ENCODE peak calls at places on chromosomes 12 and 14, in seven cellular contexts. C is adrenal gland, H is Peyer's patch, S is endothelial cell of umbilical vein, V is endodermal cell, P is colonic mucosa, K is H1. L is an unnamed sample. For H3K27me3 and H3K4me1, the result is how much of the 10 kb centered on the place peaks cover.

GRCh38 chr14:49287004-49287403 is 299.2 kb downstream of the RPS29 start:
- DNase-seq in C (no peak), H (no peak), S (no peak), V (no peak), P (no peak), K (no peak), L (no peak)

GRCh38 chr12:131529196-131530040 is 181.5 kb upstream of the SFSWAP start:
- DNase-seq in C (no peak), H (no peak), S (no peak), V (no peak), P (no peak), K (no peak), L (no peak)

GRCh38 chr14:65267856-65268255 is 144.7 kb upstream of the FUT8 start:
- DNase-seq in C (no peak), H (no peak), S (peak), V (no peak), P (no peak), K (no peak), L (no peak)

GRCh38 chr14:64702493-64703392 is 1.5 kb upstream of the PLEKHG3 start:
- DNase-seq in C (no peak), H (no peak), S (no peak), V (peak), P (peak), K (no peak), L (peak)

GRCh38 chr14:105493921-105494605 is 3.0 kb downstream of the TEDC1 start:
- DNase-seq in C (no peak), H (no peak), S (no peak), V (peak), P (no peak), K (no peak), L (no peak)

GRCh38 chr12:124525455-124525854 is 42.0 kb downstream of the NCOR2 start:
- DNase-seq in C (no peak), H (no peak), S (no peak), V (no peak), P (no peak), K (no peak), L (no peak)

GRCh38 chr12:102406033-102406584 is 74.3 kb downstream of the IGF1 start:
- DNase-seq in C (peak), H (no peak), S (peak), V (peak), P (peak), K (no peak), L (no peak)

GRCh38 chr14:21734457-21735074 is 60.9 kb upstream of the OR4E1 start:
- DNase-seq in C (no peak), H (no peak), S (peak), V (no peak), P (peak), K (no peak), L (no peak)

GRCh38 chr12:75784591-75784990 is 247.0 kb downstream of the PHLDA1 start:
- DNase-seq in C (peak), H (no peak), S (peak), V (no peak), P (peak), K (no peak), L (peak)

GRCh38 chr12:45794422-45794821 is 64.9 kb downstream of the ARID2 start:
- DNase-seq in C (no peak), H (no peak), S (no peak), V (peak), P (no peak), K (no peak), L (no peak)

GRCh38 chr12:108247130-108247529 is 92.0 kb downstream of the CMKLR1 start:
- DNase-seq in C (no peak), H (no peak), S (no peak), V (no peak), P (no peak), K (no peak), L (no peak)

GRCh38 chr12:108253540-108253939 is 85.6 kb downstream of the CMKLR1 start:
- DNase-seq in C (no peak), H (no peak), S (no peak), V (peak), P (no peak), K (no peak), L (no peak)

GRCh38 chr12:108248011-108248410 is 91.1 kb downstream of the CMKLR1 start:
- DNase-seq in C (no peak), H (no peak), S (no peak), V (no peak), P (no peak), K (no peak), L (no peak)
- H3K27me3 ChIP-seq in C (under half), H (under half), S (under half), V (under half), P (under half), K (under half), L (under half)

GRCh38 chr12:62543324-62543723 is 76.7 kb downstream of the MON2 start:
- DNase-seq in C (no peak), H (no peak), S (no peak), V (no peak), P (no peak), K (no peak), L (no peak)

GRCh38 chr12:62540354-62540753 is 73.7 kb downstream of the MON2 start:
- DNase-seq in C (no peak), H (no peak), S (no peak), V (no peak), P (no peak), K (no peak), L (no peak)

GRCh38 chr12:62542814-62543213 is 76.2 kb downstream of the MON2 start:
- DNase-seq in C (no peak), H (no peak), S (no peak), V (no peak), P (no peak), K (no peak), L (no peak)

DNA sequence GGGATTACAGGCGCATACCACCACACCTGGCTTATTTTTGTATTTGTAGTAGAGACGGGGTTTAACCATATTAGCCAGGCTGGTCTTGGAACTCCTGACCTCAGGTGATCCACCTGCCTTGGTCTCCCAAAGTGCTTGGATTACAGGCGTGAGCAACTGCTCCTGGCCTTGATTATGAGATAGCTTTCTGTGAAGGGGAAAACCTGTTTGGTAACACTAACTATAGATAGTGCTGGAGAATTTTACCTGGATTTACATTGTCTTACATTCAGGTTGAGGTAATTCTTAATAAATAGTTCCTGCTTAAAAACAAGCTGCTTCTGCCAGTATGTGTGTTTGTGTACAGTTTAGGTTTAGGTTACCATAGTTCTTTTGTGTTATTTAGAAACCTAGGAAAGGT is 77.1 kb downstream of the MON2 start:
- DNase-seq in C (no peak), H (no peak), S (no peak), V (no peak), P (no peak), K (no peak), L (no peak)
- H3K4me1 ChIP-seq in C (under half), H (under half), S (under half), V (under half), P (under half), K (under half), L (under half)

GRCh38 chr14:89415139-89415538 is 1.9 kb downstream of the FOXN3 start:
- DNase-seq in C (no peak), H (no peak), S (peak), V (no peak), P (no peak), K (no peak), L (no peak)
- H3K4me3 ChIP-seq in C (no peak), H (no peak), S (peak), V (peak), P (peak), K (peak), L (peak)

DNA sequence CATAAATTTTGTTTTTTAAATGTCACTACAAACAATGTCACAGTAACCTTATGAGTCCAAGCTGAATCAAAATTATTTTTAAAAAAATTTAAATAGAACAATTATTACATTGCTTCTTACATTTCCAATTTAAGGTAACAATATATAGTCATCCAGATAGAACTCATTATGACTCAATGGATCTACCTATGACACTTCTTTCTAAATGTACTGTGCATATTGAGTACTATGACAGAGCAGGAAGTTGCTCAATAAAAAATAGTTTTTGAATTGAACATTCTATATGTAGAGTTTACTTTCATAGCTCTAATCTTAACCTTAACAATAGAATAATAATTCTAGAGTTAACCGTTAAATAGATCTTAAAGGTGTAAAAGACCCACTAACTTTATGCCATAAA is 44.4 kb upstream of the ALG10 start:
- DNase-seq in C (no peak), H (no peak), S (no peak), V (no peak), P (no peak), K (no peak), L (no peak)
- H3K27me3 ChIP-seq in C (under half), H (under half), S (under half), V (under half), P (under half), K (under half), L (under half)

GRCh38 chr14:74567646-74568379 is 44.2 kb downstream of the LTBP2 start:
- DNase-seq in C (no peak), H (no peak), S (no peak), V (no peak), P (no peak), K (no peak), L (no peak)
- H3K4me1 ChIP-seq in C (under half), H (under half), S (under half), V (under half), P (under half), K (under half), L (under half)

GRCh38 chr14:69044965-69045555 is 66.0 kb upstream of the ACTN1 start:
- DNase-seq in C (no peak), H (no peak), S (peak), V (no peak), P (no peak), K (no peak), L (no peak)

GRCh38 chr14:69047255-69047654 is 68.2 kb upstream of the ACTN1 start:
- DNase-seq in C (no peak), H (no peak), S (no peak), V (no peak), P (no peak), K (no peak), L (no peak)

GRCh38 chr14:69044296-69044695 is 65.2 kb upstream of the ACTN1 start:
- DNase-seq in C (no peak), H (no peak), S (no peak), V (no peak), P (no peak), K (no peak), L (no peak)

GRCh38 chr14:69046468-69046867 is 67.4 kb upstream of the ACTN1 start:
- DNase-seq in C (peak), H (no peak), S (peak), V (no peak), P (no peak), K (no peak), L (no peak)

DNA sequence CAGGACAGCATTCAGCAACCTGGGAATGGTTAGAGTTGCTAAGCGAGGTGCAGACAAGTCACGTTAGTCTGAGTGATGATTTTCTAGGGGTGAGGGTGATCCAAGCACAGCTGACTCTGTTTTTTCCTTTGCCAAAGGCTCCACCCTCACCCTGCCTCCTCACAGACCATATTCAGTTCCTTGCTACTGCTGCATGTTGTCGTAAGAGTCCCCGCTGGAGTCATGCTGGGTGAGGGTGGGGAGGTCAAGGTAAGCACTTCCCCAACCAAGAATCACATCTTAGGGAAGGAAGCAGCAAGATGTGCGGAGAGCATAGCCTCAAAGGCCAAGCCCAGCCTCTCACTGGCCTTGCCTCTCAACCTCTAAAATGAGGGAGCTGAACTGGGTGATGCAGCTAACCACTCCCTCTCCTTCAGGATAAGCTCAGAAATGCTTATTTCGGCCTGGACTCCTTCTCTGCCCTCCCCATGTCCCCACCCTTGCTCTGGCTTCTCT is 66.8 kb upstream of the ACTN1 start:
- DNase-seq in C (no peak), H (no peak), S (peak), V (peak), P (no peak), K (no peak), L (no peak)
- H3K4me3 ChIP-seq in C (no peak), H (no peak), S (no peak), V (no peak), P (no peak), K (no peak), L (no peak)

DNA sequence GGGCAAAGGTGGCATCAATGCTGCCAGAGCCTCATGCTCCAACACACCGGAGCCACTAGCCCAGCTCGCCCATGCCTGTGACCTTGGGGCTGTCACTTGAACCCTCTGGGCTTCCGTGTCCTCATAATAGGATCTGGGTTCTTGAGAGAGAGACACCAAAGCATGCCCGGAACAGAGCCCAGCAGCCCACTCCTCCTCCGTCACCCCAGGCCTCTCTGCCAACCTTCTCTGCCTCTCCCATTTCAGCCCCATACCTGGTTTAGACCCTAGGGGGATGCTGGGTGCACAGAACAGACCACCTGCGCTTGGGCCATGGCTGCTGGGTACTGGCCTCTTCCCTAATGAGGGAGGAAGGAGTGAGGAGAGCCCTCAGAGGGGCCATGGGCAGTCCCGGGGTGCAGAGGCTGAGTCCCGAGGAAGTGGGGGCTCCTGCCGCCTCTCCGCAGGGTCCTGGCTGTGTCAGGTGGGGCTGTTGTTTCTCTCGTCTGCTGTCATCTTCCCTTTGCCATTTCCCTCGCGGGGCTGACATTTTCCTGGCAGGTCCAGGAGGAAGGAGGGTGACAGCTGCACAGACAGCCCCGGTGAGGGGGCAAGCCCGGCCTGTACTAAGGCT is 172.4 kb upstream of the RTL1 start:
- DNase-seq in C (peak), H (no peak), S (no peak), V (peak), P (peak), K (no peak), L (no peak)
- H3K27me3 ChIP-seq in C (under half), H (under half), S (under half), V (under half), P (under half), K (under half), L (under half)

DNA sequence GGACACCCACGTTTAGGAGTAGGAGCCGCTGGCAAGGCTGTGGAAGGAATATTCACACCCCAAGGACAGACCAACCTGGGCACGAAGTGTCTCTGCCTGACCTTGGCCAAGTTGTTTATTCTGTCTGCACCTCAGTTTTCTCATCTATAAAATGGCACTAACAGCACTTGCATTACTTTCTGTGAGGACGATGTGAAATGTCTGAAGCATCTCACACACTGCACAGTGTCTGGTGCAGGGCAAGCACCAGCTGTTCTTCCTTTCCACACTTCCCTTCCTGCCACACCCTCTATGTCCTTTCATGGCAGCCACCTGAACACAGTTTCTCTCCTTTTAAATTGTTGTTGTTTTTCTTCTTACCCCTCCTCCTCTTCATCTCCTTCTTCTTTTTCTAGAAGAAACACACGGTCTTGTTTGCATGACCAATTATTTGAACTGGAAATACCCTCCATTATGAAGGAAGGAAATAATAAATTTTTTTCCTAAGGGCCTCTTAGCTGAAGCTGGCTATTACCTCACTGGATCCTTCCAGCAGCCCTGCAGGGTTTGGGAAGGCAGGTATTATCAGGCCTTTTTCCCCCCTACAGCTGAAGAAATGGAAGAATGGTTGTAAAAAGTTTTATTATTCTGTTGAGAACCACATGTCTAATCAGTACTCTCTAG is 42.9 kb upstream of the ATP23 start:
- DNase-seq in C (no peak), H (peak), S (peak), V (peak), P (peak), K (no peak), L (no peak)
- H3K4me1 ChIP-seq in C (half or more), H (half or more), S (under half), V (under half), P (under half), K (under half), L (under half)

GRCh38 chr12:57841445-57841844 is 5.1 kb downstream of the CTDSP2 start:
- DNase-seq in C (no peak), H (no peak), S (no peak), V (no peak), P (no peak), K (no peak), L (no peak)

GRCh38 chr12:57840701-57841100 is 5.8 kb downstream of the CTDSP2 start:
- DNase-seq in C (peak), H (no peak), S (peak), V (no peak), P (peak), K (no peak), L (no peak)

GRCh38 chr12:57839996-57840395 is 6.5 kb downstream of the CTDSP2 start:
- DNase-seq in C (no peak), H (no peak), S (no peak), V (no peak), P (no peak), K (no peak), L (no peak)

GRCh38 chr12:57844725-57845477 is 1.6 kb downstream of the CTDSP2 start:
- DNase-seq in C (peak), H (peak), S (no peak), V (peak), P (peak), K (no peak), L (peak)

GRCh38 chr12:57842342-57843294 is 3.9 kb downstream of the CTDSP2 start:
- DNase-seq in C (no peak), H (no peak), S (no peak), V (peak), P (peak), K (no peak), L (peak)
- H3K4me3 ChIP-seq in C (no peak), H (peak), S (no peak), V (peak), P (no peak), K (no peak), L (no peak)

L was measured in Caco-2.